ENCODE peak calls at places on chromosomes 12 and 14, in seven cellular contexts. One of them, this sample, is unnamed.

GRCh38 chr12:87848248-87848868 is 180.8 kb downstream of the C12orf50 start:
- DNase-seq in left ventricle myocardium inferior: no peak
- DNase-seq in skeletal muscle cell: peak; percentile 16
- DNase-seq in NAMALWA: peak; percentile 71
- DNase-seq in SHP77 treated with DMSO at 0.1 percent for 48 hours: peak; percentile 37
- DNase-seq in NCI-H82: peak; percentile 78
- DNase-seq in SW480: peak; percentile 35
- DNase-seq in this sample: no peak

GRCh38 chr12:45991289-45992249 is 1.2 kb upstream of the SCAF11 start:
- DNase-seq in NAMALWA: peak; percentile 85
- DNase-seq in skeletal muscle cell: no peak
- DNase-seq in NCI-H82: peak; percentile 68
- DNase-seq in SHP77 treated with DMSO at 0.1 percent for 48 hours: peak; percentile 44
- DNase-seq in left ventricle myocardium inferior: peak; percentile 82
- DNase-seq in SW480: peak; percentile 86
- DNase-seq in this sample: peak; percentile 86

GRCh38 chr14:61475316-61475715 is 153.9 kb downstream of the PRKCH start:
- DNase-seq in NCI-H82: peak; percentile 79
- DNase-seq in skeletal muscle cell: peak; percentile 57
- DNase-seq in SHP77 treated with DMSO at 0.1 percent for 48 hours: peak; percentile 34
- DNase-seq in NAMALWA: peak; percentile 71
- DNase-seq in left ventricle myocardium inferior: no peak
- DNase-seq in SW480: peak; percentile 51
- DNase-seq in this sample: no peak

GRCh38 chr12:60197589-60197988 is 601.8 kb downstream of the SLC16A7 start:
- DNase-seq in SHP77 treated with DMSO at 0.1 percent for 48 hours: no peak
- DNase-seq in skeletal muscle cell: no peak
- DNase-seq in NAMALWA: no peak
- DNase-seq in SW480: no peak
- DNase-seq in left ventricle myocardium inferior: no peak
- DNase-seq in NCI-H82: no peak
- DNase-seq in this sample: no peak

GRCh38 chr12:58540480-58541299 is 379.6 kb downstream of the LRIG3 start:
- DNase-seq in NAMALWA: peak; percentile 72
- DNase-seq in skeletal muscle cell: peak; percentile 62
- DNase-seq in left ventricle myocardium inferior: peak; percentile 60
- DNase-seq in SHP77 treated with DMSO at 0.1 percent for 48 hours: peak; percentile 72
- DNase-seq in SW480: peak; percentile 65
- DNase-seq in NCI-H82: peak; percentile 89
- DNase-seq in this sample: peak; percentile 61

GRCh38 chr12:124833693-124834122 is 30.0 kb downstream of the SCARB1 start:
- DNase-seq in left ventricle myocardium inferior: peak; percentile 47
- DNase-seq in SW480: no peak
- DNase-seq in NAMALWA: no peak
- DNase-seq in skeletal muscle cell: no peak
- DNase-seq in NCI-H82: no peak
- DNase-seq in SHP77 treated with DMSO at 0.1 percent for 48 hours: no peak
- DNase-seq in this sample: peak; percentile 82

GRCh38 chr14:62778847-62779246 is 266.4 kb downstream of the KCNH5 start:
- DNase-seq in skeletal muscle cell: no peak
- DNase-seq in SHP77 treated with DMSO at 0.1 percent for 48 hours: no peak
- DNase-seq in left ventricle myocardium inferior: no peak
- DNase-seq in NAMALWA: no peak
- DNase-seq in SW480: no peak
- DNase-seq in NCI-H82: no peak
- DNase-seq in this sample: no peak

GRCh38 chr12:39239484-39240143 is 203.3 kb downstream of the KIF21A start:
- DNase-seq in SHP77 treated with DMSO at 0.1 percent for 48 hours: no peak
- DNase-seq in left ventricle myocardium inferior: no peak
- DNase-seq in skeletal muscle cell: no peak
- DNase-seq in SW480: no peak
- DNase-seq in NAMALWA: no peak
- DNase-seq in NCI-H82: no peak
- DNase-seq in this sample: no peak

GRCh38 chr12:129001-129400 is 62.4 kb downstream of the IQSEC3 start:
- DNase-seq in SW480: no peak
- DNase-seq in NAMALWA: no peak
- DNase-seq in NCI-H82: no peak
- DNase-seq in SHP77 treated with DMSO at 0.1 percent for 48 hours: no peak
- DNase-seq in left ventricle myocardium inferior: no peak
- DNase-seq in skeletal muscle cell: no peak
- DNase-seq in this sample: no peak

GRCh38 chr12:72872488-72872887 is 600.3 kb downstream of the TRHDE start:
- DNase-seq in SW480: no peak
- DNase-seq in skeletal muscle cell: no peak
- DNase-seq in NAMALWA: no peak
- DNase-seq in SHP77 treated with DMSO at 0.1 percent for 48 hours: peak; percentile 58
- DNase-seq in left ventricle myocardium inferior: no peak
- DNase-seq in NCI-H82: no peak
- DNase-seq in this sample: no peak

GRCh38 chr12:132154341-132154761 is 10.1 kb downstream of the NOC4L start:
- DNase-seq in skeletal muscle cell: no peak
- DNase-seq in NCI-H82: peak; percentile 49
- DNase-seq in SW480: no peak
- DNase-seq in SHP77 treated with DMSO at 0.1 percent for 48 hours: no peak
- DNase-seq in left ventricle myocardium inferior: peak; percentile 11
- DNase-seq in NAMALWA: no peak
- DNase-seq in this sample: peak; percentile 20

GRCh38 chr12:67572492-67572891 is 76.1 kb upstream of the DYRK2 start:
- DNase-seq in SW480: no peak
- DNase-seq in NCI-H82: no peak
- DNase-seq in left ventricle myocardium inferior: no peak
- DNase-seq in skeletal muscle cell: no peak
- DNase-seq in NAMALWA: no peak
- DNase-seq in SHP77 treated with DMSO at 0.1 percent for 48 hours: no peak
- DNase-seq in this sample: no peak

GRCh38 chr12:125983784-125984510 is 918.7 kb downstream of the AACS start:
- DNase-seq in left ventricle myocardium inferior: no peak
- DNase-seq in SHP77 treated with DMSO at 0.1 percent for 48 hours: no peak
- DNase-seq in skeletal muscle cell: no peak
- DNase-seq in SW480: no peak
- DNase-seq in NCI-H82: peak; percentile 51
- DNase-seq in NAMALWA: no peak
- DNase-seq in this sample: peak; percentile 54

GRCh38 chr12:52346596-52346995 is 20.7 kb downstream of the KRT85 start:
- DNase-seq in NAMALWA: no peak
- DNase-seq in left ventricle myocardium inferior: no peak
- DNase-seq in SHP77 treated with DMSO at 0.1 percent for 48 hours: no peak
- DNase-seq in skeletal muscle cell: no peak
- DNase-seq in SW480: no peak
- DNase-seq in NCI-H82: no peak
- DNase-seq in this sample: no peak

GRCh38 chr12:124207049-124207448 is 87.8 kb upstream of the RFLNA start:
- DNase-seq in skeletal muscle cell: no peak
- DNase-seq in SHP77 treated with DMSO at 0.1 percent for 48 hours: no peak
- DNase-seq in left ventricle myocardium inferior: no peak
- DNase-seq in NCI-H82: peak; percentile 88
- DNase-seq in SW480: no peak
- DNase-seq in NAMALWA: no peak
- DNase-seq in this sample: no peak

GRCh38 chr12:75585309-75585708 is 73.9 kb upstream of the KRR1 start:
- DNase-seq in NCI-H82: no peak
- DNase-seq in skeletal muscle cell: peak; percentile 59
- DNase-seq in SHP77 treated with DMSO at 0.1 percent for 48 hours: no peak
- DNase-seq in left ventricle myocardium inferior: no peak
- DNase-seq in SW480: peak; percentile 11
- DNase-seq in NAMALWA: no peak
- DNase-seq in this sample: no peak

GRCh38 chr14:21308479-21309237 is 28.8 kb downstream of the RPGRIP1 start:
- DNase-seq in SW480: peak; percentile 97
- DNase-seq in left ventricle myocardium inferior: peak; percentile 44
- DNase-seq in NCI-H82: peak; percentile 95
- DNase-seq in skeletal muscle cell: peak; percentile 16
- DNase-seq in SHP77 treated with DMSO at 0.1 percent for 48 hours: no peak
- DNase-seq in NAMALWA: peak; percentile 99
- DNase-seq in this sample: peak; percentile 93

GRCh38 chr12:9869307-9870161 is at the start of gene CLEC2B:
- DNase-seq in skeletal muscle cell: peak; percentile 46
- DNase-seq in NCI-H82: no peak
- DNase-seq in SHP77 treated with DMSO at 0.1 percent for 48 hours: no peak
- DNase-seq in left ventricle myocardium inferior: no peak
- DNase-seq in NAMALWA: peak; percentile 86
- DNase-seq in SW480: peak; percentile 33
- DNase-seq in this sample: no peak

GRCh38 chr12:46360908-46361666 is 11.5 kb downstream of the SLC38A2 start:
- DNase-seq in NCI-H82: no peak
- DNase-seq in left ventricle myocardium inferior: no peak
- DNase-seq in SW480: no peak
- DNase-seq in NAMALWA: peak; percentile 59
- DNase-seq in skeletal muscle cell: no peak
- DNase-seq in SHP77 treated with DMSO at 0.1 percent for 48 hours: no peak
- DNase-seq in this sample: no peak

GRCh38 chr14:102507891-102508312 is 1.7 kb downstream of the ANKRD9 start:
- DNase-seq in left ventricle myocardium inferior: no peak
- DNase-seq in SHP77 treated with DMSO at 0.1 percent for 48 hours: no peak
- DNase-seq in skeletal muscle cell: no peak
- DNase-seq in NCI-H82: no peak
- DNase-seq in NAMALWA: no peak
- DNase-seq in SW480: no peak
- DNase-seq in this sample: no peak

GRCh38 chr14:75226755-75227544 is 50.5 kb upstream of the TMED10 start:
- DNase-seq in SHP77 treated with DMSO at 0.1 percent for 48 hours: no peak
- DNase-seq in skeletal muscle cell: no peak
- DNase-seq in NCI-H82: no peak
- DNase-seq in left ventricle myocardium inferior: no peak
- DNase-seq in NAMALWA: no peak
- DNase-seq in SW480: no peak
- DNase-seq in this sample: no peak

GRCh38 chr12:122028601-122029560 is 7.2 kb downstream of the BCL7A start:
- DNase-seq in NCI-H82: no peak
- DNase-seq in SHP77 treated with DMSO at 0.1 percent for 48 hours: no peak
- DNase-seq in skeletal muscle cell: no peak
- DNase-seq in SW480: no peak
- DNase-seq in NAMALWA: peak; percentile 89
- DNase-seq in left ventricle myocardium inferior: no peak
- DNase-seq in this sample: no peak

GRCh38 chr14:23008836-23009235 is 1.1 kb downstream of the C14orf93 start:
- DNase-seq in SW480: no peak
- DNase-seq in left ventricle myocardium inferior: no peak
- DNase-seq in skeletal muscle cell: no peak
- DNase-seq in NAMALWA: peak; percentile 55
- DNase-seq in NCI-H82: no peak
- DNase-seq in SHP77 treated with DMSO at 0.1 percent for 48 hours: no peak
- DNase-seq in this sample: no peak

GRCh38 chr12:32444895-32445294 is 45.5 kb downstream of the FGD4 start:
- DNase-seq in NCI-H82: peak; percentile 46
- DNase-seq in SHP77 treated with DMSO at 0.1 percent for 48 hours: no peak
- DNase-seq in skeletal muscle cell: no peak
- DNase-seq in left ventricle myocardium inferior: no peak
- DNase-seq in NAMALWA: peak; percentile 58
- DNase-seq in SW480: peak; percentile 91
- DNase-seq in this sample: no peak

GRCh38 chr14:74380172-74380571 is 31.9 kb downstream of the VRTN start:
- DNase-seq in left ventricle myocardium inferior: no peak
- DNase-seq in SW480: no peak
- DNase-seq in skeletal muscle cell: no peak
- DNase-seq in NCI-H82: no peak
- DNase-seq in SHP77 treated with DMSO at 0.1 percent for 48 hours: no peak
- DNase-seq in NAMALWA: no peak
- DNase-seq in this sample: no peak

GRCh38 chr14:105155071-105155651 is 13.4 kb downstream of the JAG2 start:
- DNase-seq in SW480: no peak
- DNase-seq in NCI-H82: no peak
- DNase-seq in skeletal muscle cell: no peak
- DNase-seq in NAMALWA: no peak
- DNase-seq in SHP77 treated with DMSO at 0.1 percent for 48 hours: no peak
- DNase-seq in left ventricle myocardium inferior: no peak
- DNase-seq in this sample: no peak

GRCh38 chr12:120690978-120691377 is 4.0 kb downstream of the MLEC start:
- DNase-seq in SW480: no peak
- DNase-seq in skeletal muscle cell: no peak
- DNase-seq in SHP77 treated with DMSO at 0.1 percent for 48 hours: no peak
- DNase-seq in left ventricle myocardium inferior: no peak
- DNase-seq in NAMALWA: no peak
- DNase-seq in NCI-H82: no peak
- DNase-seq in this sample: no peak